ENCODE peak calls at places on chromosomes 5 and 9, in four cellular contexts. V, H, K and N are unnamed samples.

GRCh38 chr5:81397169-81397568 is 3.2 kb upstream of the ACOT12 start:
- DNase-seq in V (no peak), H (no peak), K (no peak), N (no peak)

GRCh38 chr9:93081081-93081529 is 14.9 kb upstream of the CARD19 start:
- DNase-seq in K (no peak), H (no peak), V (no peak), N (no peak)

GRCh38 chr5:93359958-93360305 is 221.1 kb downstream of the NR2F1-AS1 start:
- DNase-seq in K (no peak), H (no peak), V (no peak), N (no peak)

GRCh38 chr5:75532190-75532589 is 20.5 kb downstream of the POLK start:
- DNase-seq in H (no peak), K (no peak), V (no peak), N (no peak)

GRCh38 chr5:5200133-5200532 is 60.0 kb downstream of the ADAMTS16 start:
- DNase-seq in V (no peak), H (no peak), K (no peak), N (no peak)

GRCh38 chr9:16246785-16247184 is 623.7 kb downstream of the BNC2 start:
- DNase-seq in K (no peak), H (no peak), V (no peak), N (no peak)

GRCh38 chr9:72812622-72813111 is 140.2 kb downstream of the ALDH1A1 start:
- DNase-seq in H (no peak), K (no peak), V (no peak), N (no peak)

GRCh38 chr9:107665057-107665456 is 175.5 kb upstream of the KLF4 start:
- DNase-seq in K (no peak), H (no peak), V (no peak), N (no peak)

GRCh38 chr9:33080534-33080933 is 4.1 kb upstream of the SMU1 start:
- DNase-seq in K (no peak), V (no peak), H (peak), N (no peak)

GRCh38 chr9:135700525-135700924 is 1.2 kb upstream of the SOHLH1 start:
- DNase-seq in V (no peak), H (no peak), K (no peak), N (no peak)

GRCh38 chr5:172496671-172497371 is 42.5 kb upstream of the SH3PXD2B start:
- DNase-seq in V (no peak), H (peak), K (no peak), N (no peak)

GRCh38 chr9:122402403-122403268 is 31.8 kb downstream of the PTGS1 start:
- DNase-seq in K (peak), V (no peak), H (no peak), N (no peak)

GRCh38 chr5:172525633-172526360 is 71.5 kb upstream of the SH3PXD2B start:
- DNase-seq in K (no peak), H (no peak), V (no peak), N (no peak)

GRCh38 chr9:128127568-128127989 is at the start of gene PTGES2:
- DNase-seq in H (peak), V (peak), K (peak), N (peak)

GRCh38 chr5:140295414-140295813 is 7.5 kb downstream of the PFDN1 start:
- DNase-seq in H (peak), V (no peak), K (peak), N (no peak)

GRCh38 chr5:171226096-171226495 is 83.0 kb upstream of the TLX3 start:
- DNase-seq in K (no peak), V (no peak), H (no peak), N (no peak)

GRCh38 chr5:97076098-97076497 is 66.3 kb downstream of the LIX1 start:
- DNase-seq in K (no peak), H (no peak), V (no peak), N (no peak)

GRCh38 chr5:59529286-59529685 is 364.2 kb downstream of the PDE4D start:
- DNase-seq in K (no peak), H (no peak), V (no peak), N (no peak)

GRCh38 chr5:1227669-1228068 is 2.5 kb downstream of the SLC6A18 start:
- DNase-seq in V (no peak), H (peak), K (no peak), N (no peak)

GRCh38 chr5:59066367-59067163 is 483.7 kb downstream of the RAB3C start:
- DNase-seq in H (no peak), V (no peak), K (no peak), N (no peak)